ENCODE peak calls at places on chromosomes 13 and 19, in six cellular contexts. X is spleen, P is tibial nerve, R is heart left ventricle, Y is adrenal gland, I is body of pancreas. L is an unnamed sample. For H3K4me1, the result is how much of the 10 kb centered on the place peaks cover.

GRCh38 chr13:27334774-27335490 is 64.3 kb downstream of the RASL11A start:
- DNase-seq in X (no peak), P (no peak), R (no peak), Y (no peak), I (no peak), L (no peak)

GRCh38 chr13:110367620-110368019 is 60.5 kb downstream of the COL4A2 start:
- DNase-seq in X (no peak), P (no peak), R (no peak), Y (no peak), I (no peak), L (no peak)

GRCh38 chr13:48731957-48732569 is 78.3 kb downstream of the CYSLTR2 start:
- DNase-seq in X (peak), P (no peak), R (no peak), Y (peak), I (peak), L (no peak)

GRCh38 chr19:46607441-46607841 is 6.3 kb downstream of the CALM3 start:
- DNase-seq in X (peak), P (peak), R (no peak), Y (no peak), I (peak), L (peak)

GRCh38 chr19:5289060-5289990 is 51.3 kb downstream of the PTPRS start:
- DNase-seq in X (no peak), P (no peak), R (no peak), Y (no peak), I (no peak), L (no peak)

GRCh38 chr13:24605923-24606372 is 74.3 kb upstream of the ATP12A start:
- DNase-seq in X (no peak), P (no peak), R (no peak), Y (no peak), I (peak), L (no peak)

GRCh38 chr13:40155176-40155575 is 499.7 kb downstream of the COG6 start:
- DNase-seq in X (no peak), P (no peak), R (no peak), Y (no peak), I (no peak), L (no peak)

GRCh38 chr13:53151692-53152421 is 123.2 kb downstream of the OLFM4 start:
- DNase-seq in X (no peak), P (no peak), R (no peak), Y (no peak), I (peak), L (no peak)

GRCh38 chr13:46496086-46496485 is 56.9 kb upstream of the LRCH1 start:
- DNase-seq in X (no peak), P (no peak), R (no peak), Y (no peak), I (no peak), L (no peak)

GRCh38 chr13:113454936-113455335 is 1.6 kb upstream of the ADPRHL1 start:
- DNase-seq in X (no peak), P (no peak), R (no peak), Y (no peak), I (peak), L (no peak)

GRCh38 chr13:113455384-113455783 is 2.1 kb upstream of the ADPRHL1 start:
- DNase-seq in X (no peak), P (no peak), R (no peak), Y (no peak), I (peak), L (no peak)

GRCh38 chr13:113458218-113459065 is 5.2 kb upstream of the ADPRHL1 start:
- DNase-seq in X (no peak), P (no peak), R (peak), Y (no peak), I (no peak), L (no peak)

GRCh38 chr13:113457510-113457909 is 4.2 kb upstream of the ADPRHL1 start:
- DNase-seq in X (no peak), P (no peak), R (no peak), Y (no peak), I (no peak), L (no peak)

GRCh38 chr13:113456116-113456702 is 2.9 kb upstream of the ADPRHL1 start:
- DNase-seq in X (no peak), P (no peak), R (no peak), Y (no peak), I (no peak), L (no peak)
- H3K4me1 ChIP-seq in X (under half), P (under half), R (under half), Y (under half), I (under half), L (under half)

GRCh38 chr19:54420068-54420382 is 4.8 kb downstream of the TTYH1 start:
- DNase-seq in X (no peak), P (no peak), R (no peak), Y (no peak), I (no peak), L (no peak)
- H3K4me3 ChIP-seq in X (no peak), P (no peak), R (no peak), Y (no peak), I (no peak), L (peak)

GRCh38 chr19:10095622-10095947 is 6.9 kb downstream of the ANGPTL6 start:
- DNase-seq in X (no peak), P (no peak), R (no peak), Y (no peak), I (no peak), L (no peak)
- H3K4me1 ChIP-seq in X (under half), P (under half), R (under half), Y (under half), I (under half), L (under half)

GRCh38 chr13:44230736-44231135 is 142.9 kb upstream of the SERP2 start:
- DNase-seq in X (no peak), P (no peak), R (no peak), Y (no peak), I (no peak), L (no peak)
- H3K4me3 ChIP-seq in X (no peak), P (no peak), R (no peak), Y (no peak), I (no peak), L (no peak)

GRCh38 chr13:113644800-113645199 is 13.2 kb downstream of the ATP4B start:
- DNase-seq in X (no peak), P (no peak), R (no peak), Y (no peak), I (no peak), L (no peak)

GRCh38 chr13:113643593-113643992 is 14.4 kb downstream of the ATP4B start:
- DNase-seq in X (no peak), P (no peak), R (no peak), Y (no peak), I (no peak), L (no peak)

GRCh38 chr13:113646376-113646775 is 11.6 kb downstream of the ATP4B start:
- DNase-seq in X (no peak), P (peak), R (peak), Y (no peak), I (peak), L (peak)

GRCh38 chr13:113646921-113647340 is 11.1 kb downstream of the ATP4B start:
- DNase-seq in X (peak), P (peak), R (peak), Y (no peak), I (peak), L (no peak)

GRCh38 chr13:113645329-113645728 is 12.7 kb downstream of the ATP4B start:
- DNase-seq in X (no peak), P (no peak), R (no peak), Y (no peak), I (peak), L (peak)
- H3K4me1 ChIP-seq in X (under half), P (under half), R (under half), Y (under half), I (under half), L (under half)

GRCh38 chr13:99892189-99892588 is 79.4 kb downstream of the ZIC5 start:
- DNase-seq in X (no peak), P (no peak), R (no peak), Y (no peak), I (no peak), L (no peak)
- H3K4me3 ChIP-seq in X (no peak), P (no peak), R (no peak), Y (no peak), I (no peak), L (no peak)

GRCh38 chr19:9037415-9038062 is 27.3 kb upstream of the MUC16 start:
- DNase-seq in X (no peak), P (no peak), R (no peak), Y (no peak), I (no peak), L (no peak)
- H3K4me1 ChIP-seq in X (under half), P (under half), R (under half), Y (under half), I (under half), L (under half)

GRCh38 chr19:16288544-16288943 is 36.1 kb upstream of the KLF2 start:
- DNase-seq in X (no peak), P (no peak), R (peak), Y (no peak), I (no peak), L (no peak)

GRCh38 chr19:16285769-16286564 is 38.7 kb upstream of the KLF2 start:
- DNase-seq in X (no peak), P (no peak), R (no peak), Y (no peak), I (peak), L (no peak)

GRCh38 chr19:16281743-16282142 is 42.9 kb upstream of the KLF2 start:
- DNase-seq in X (no peak), P (no peak), R (no peak), Y (no peak), I (no peak), L (no peak)

GRCh38 chr19:16283103-16283469 is 41.5 kb upstream of the KLF2 start:
- DNase-seq in X (no peak), P (no peak), R (no peak), Y (no peak), I (no peak), L (no peak)
- H3K4me3 ChIP-seq in X (peak), P (peak), R (peak), Y (no peak), I (no peak), L (peak)